ENCODE peak calls at places on chromosomes 5 and 9, in nine cellular contexts. A is T-helper 1 cell, N is T-cell, Z is EH, J is NCI-H1694, R is NCI-H187, U is left cardiac atrium, E is heart left ventricle, V is RWPE1. X is an unnamed sample.

GRCh38 chr9:33446507-33447403 is 638 bp downstream of the AQP3 start:
- DNase-seq in A (peak), N (peak), Z (peak), J (peak), R (no peak), U (peak), E (no peak), V (peak), X (peak)

GRCh38 chr9:16921855-16922254 is 51.4 kb upstream of the BNC2 start:
- DNase-seq in A (no peak), N (no peak), Z (peak), J (no peak), R (no peak), U (no peak), E (no peak), V (peak), X (no peak)

GRCh38 chr9:104783588-104783987 is 19.7 kb downstream of the NIPSNAP3B start:
- DNase-seq in A (no peak), N (no peak), Z (no peak), J (no peak), R (no peak), U (no peak), E (no peak), V (no peak), X (no peak)

GRCh38 chr5:166716856-166717492 is 1574.5 kb upstream of the WWC1 start:
- DNase-seq in A (no peak), N (no peak), Z (no peak), J (no peak), R (no peak), U (no peak), E (no peak), V (no peak), X (no peak)

GRCh38 chr9:136726631-136727191 is 14.3 kb downstream of the DIPK1B start:
- DNase-seq in A (no peak), N (peak), Z (peak), J (no peak), R (no peak), U (no peak), E (no peak), V (no peak), X (peak)

GRCh38 chr5:56354836-56355235 is 121.7 kb upstream of the ANKRD55 start:
- DNase-seq in A (no peak), N (no peak), Z (no peak), J (no peak), R (no peak), U (no peak), E (no peak), V (no peak), X (no peak)

GRCh38 chr5:139817970-139818369 is 22.4 kb downstream of the PSD2 start:
- DNase-seq in A (no peak), N (no peak), Z (no peak), J (no peak), R (no peak), U (peak), E (no peak), V (no peak), X (no peak)

GRCh38 chr9:93178851-93179786 is 4.8 kb upstream of the WNK2 start:
- DNase-seq in A (no peak), N (no peak), Z (no peak), J (no peak), R (no peak), U (no peak), E (peak), V (no peak), X (no peak)

GRCh38 chr9:137456864-137457405 is 2.2 kb downstream of the NSMF start:
- DNase-seq in A (no peak), N (no peak), Z (no peak), J (no peak), R (no peak), U (peak), E (peak), V (no peak), X (no peak)

GRCh38 chr5:36744678-36745659 is 131.6 kb upstream of the NIPBL start:
- DNase-seq in A (no peak), N (peak), Z (peak), J (peak), R (peak), U (peak), E (peak), V (peak), X (no peak)

GRCh38 chr5:172762214-172763119 is 8.5 kb downstream of the DUSP1 start:
- DNase-seq in A (no peak), N (no peak), Z (no peak), J (no peak), R (no peak), U (no peak), E (no peak), V (no peak), X (no peak)

GRCh38 chr5:23208959-23209431 is 298.4 kb upstream of the PRDM9 start:
- DNase-seq in A (no peak), N (no peak), Z (no peak), J (peak), R (peak), U (no peak), E (no peak), V (peak), X (no peak)

GRCh38 chr9:130835441-130836298 is 616 bp downstream of the ABL1 start:
- DNase-seq in A (no peak), N (peak), Z (peak), J (no peak), R (no peak), U (peak), E (peak), V (peak), X (no peak)

GRCh38 chr5:115472601-115473000 is 72.0 kb downstream of the FEM1C start:
- DNase-seq in A (no peak), N (no peak), Z (no peak), J (no peak), R (no peak), U (peak), E (peak), V (no peak), X (no peak)

GRCh38 chr5:160315968-160316367 is 3.6 kb upstream of the CCNJL start:
- DNase-seq in A (no peak), N (no peak), Z (peak), J (no peak), R (no peak), U (no peak), E (no peak), V (peak), X (no peak)

GRCh38 chr5:2914991-2915484 is 163.6 kb upstream of the IRX2 start:
- DNase-seq in A (no peak), N (no peak), Z (no peak), J (no peak), R (no peak), U (no peak), E (no peak), V (no peak), X (no peak)

GRCh38 chr5:670396-671270 is 22.5 kb downstream of the TPPP start:
- DNase-seq in A (no peak), N (no peak), Z (no peak), J (no peak), R (no peak), U (peak), E (no peak), V (no peak), X (no peak)

GRCh38 chr5:94802450-94802849 is 184.0 kb downstream of the SLF1 start:
- DNase-seq in A (no peak), N (no peak), Z (peak), J (no peak), R (no peak), U (no peak), E (no peak), V (no peak), X (no peak)

GRCh38 chr5:50947892-50948683 is 281.7 kb downstream of the PARP8 start:
- DNase-seq in A (no peak), N (no peak), Z (no peak), J (no peak), R (peak), U (no peak), E (no peak), V (no peak), X (no peak)

GRCh38 chr5:24368121-24368520 is 276.7 kb downstream of the CDH10 start:
- DNase-seq in A (no peak), N (no peak), Z (no peak), J (no peak), R (no peak), U (no peak), E (no peak), V (no peak), X (no peak)

GRCh38 chr9:2634158-2634557 is 12.6 kb downstream of the VLDLR start:
- DNase-seq in A (no peak), N (no peak), Z (no peak), J (no peak), R (no peak), U (no peak), E (no peak), V (no peak), X (no peak)

GRCh38 chr9:91572811-91573210 is 149.2 kb upstream of the NFIL3 start:
- DNase-seq in A (no peak), N (no peak), Z (no peak), J (no peak), R (no peak), U (no peak), E (no peak), V (no peak), X (no peak)

GRCh38 chr9:5515261-5515650 is 4.9 kb downstream of the PDCD1LG2 start:
- DNase-seq in A (no peak), N (no peak), Z (no peak), J (no peak), R (no peak), U (no peak), E (no peak), V (no peak), X (no peak)

GRCh38 chr5:62309107-62309506 is 3.1 kb downstream of the KIF2A start:
- DNase-seq in A (no peak), N (no peak), Z (no peak), J (no peak), R (no peak), U (no peak), E (no peak), V (no peak), X (no peak)

GRCh38 chr9:99749641-99750040 is 72.0 kb upstream of the NR4A3 start:
- DNase-seq in A (no peak), N (no peak), Z (no peak), J (no peak), R (no peak), U (no peak), E (no peak), V (no peak), X (no peak)

GRCh38 chr9:95349109-95350038 is 31.9 kb upstream of the FANCC start:
- DNase-seq in A (no peak), N (no peak), Z (no peak), J (no peak), R (no peak), U (no peak), E (no peak), V (no peak), X (no peak)

GRCh38 chr9:89422151-89422918 is 75.6 kb downstream of the SEMA4D start:
- DNase-seq in A (no peak), N (no peak), Z (peak), J (no peak), R (no peak), U (no peak), E (no peak), V (peak), X (peak)

GRCh38 chr9:96139592-96140251 is 162.3 kb downstream of the HSD17B3 start:
- DNase-seq in A (no peak), N (no peak), Z (peak), J (peak), R (no peak), U (peak), E (no peak), V (peak), X (no peak)

GRCh38 chr5:172858990-172859811 is 25.1 kb downstream of the ERGIC1 start:
- DNase-seq in A (no peak), N (no peak), Z (peak), J (no peak), R (no peak), U (peak), E (peak), V (no peak), X (no peak)

GRCh38 chr5:111075520-111075919 is 4.0 kb downstream of the TSLP start:
- DNase-seq in A (no peak), N (no peak), Z (peak), J (no peak), R (no peak), U (no peak), E (no peak), V (peak), X (no peak)

GRCh38 chr9:121498487-121499176 is 1.0 kb downstream of the GGTA1 start:
- DNase-seq in A (no peak), N (no peak), Z (peak), J (no peak), R (no peak), U (peak), E (no peak), V (peak), X (no peak)

GRCh38 chr5:177434437-177434836 is 8.0 kb downstream of the GRK6 start:
- DNase-seq in A (no peak), N (no peak), Z (no peak), J (no peak), R (no peak), U (no peak), E (no peak), V (no peak), X (peak)

GRCh38 chr5:8340739-8341344 is 471.9 kb downstream of the MTRR start:
- DNase-seq in A (no peak), N (no peak), Z (peak), J (peak), R (no peak), U (no peak), E (no peak), V (no peak), X (no peak)

GRCh38 chr5:135951257-135951656 is 3.5 kb downstream of the LECT2 start:
- DNase-seq in A (no peak), N (no peak), Z (no peak), J (no peak), R (no peak), U (no peak), E (no peak), V (no peak), X (no peak)

GRCh38 chr5:126339215-126339805 is 83.9 kb upstream of the GRAMD2B start:
- DNase-seq in A (peak), N (peak), Z (peak), J (peak), R (no peak), U (no peak), E (no peak), V (peak), X (no peak)

GRCh38 chr9:120331913-120332312 is 248.1 kb downstream of the CDK5RAP2 start:
- DNase-seq in A (no peak), N (no peak), Z (no peak), J (no peak), R (no peak), U (no peak), E (no peak), V (no peak), X (no peak)

X was measured in stimulated activated naive CD4-positive, alpha-beta T cell treated with Interleukin-2 at 50 U/mL for 16 hours.